ENCODE peak calls at places on chromosomes 7 and 10, in five cellular contexts. V is activated T-cell treated with anti-CD3 and anti-CD28 coated beads, Interleukin-2, amount 50 U/mL, for 72 hours; M is iPS-NIHi11; L is amygdala; Q is effector CD4-positive, alpha-beta T cell. S is an unnamed sample.

GRCh38 chr7:25894002-25894901 is 257.7 kb upstream of the NFE2L3 start:
- DNase-seq in V (peak; percentile 34), M (peak; percentile 41), L (no peak), Q (no peak), S (peak; percentile 47)

GRCh38 chr7:39488467-39489393 is 77.5 kb upstream of the YAE1 start:
- DNase-seq in V (peak; percentile 5), M (no peak), L (no peak), Q (no peak), S (no peak)

GRCh38 chr7:20164420-20165145 is 52.6 kb downstream of the MACC1 start:
- DNase-seq in V (no peak), M (no peak), L (no peak), Q (no peak), S (no peak)

GRCh38 chr10:44660271-44660670 is 250.9 kb upstream of the TMEM72 start:
- DNase-seq in V (no peak), M (no peak), L (no peak), Q (no peak), S (no peak)

GRCh38 chr7:98828368-98828767 is 41.4 kb downstream of the TMEM130 start:
- DNase-seq in V (no peak), M (no peak), L (no peak), Q (no peak), S (no peak)

GRCh38 chr10:112724404-112724991 is 225.5 kb upstream of the TCF7L2 start:
- DNase-seq in V (no peak), M (no peak), L (no peak), Q (no peak), S (no peak)

GRCh38 chr10:59748834-59749233 is 4.4 kb downstream of the MRLN start:
- DNase-seq in V (no peak), M (no peak), L (no peak), Q (no peak), S (no peak)

GRCh38 chr10:86580549-86580886 is 58.9 kb upstream of the WAPL start:
- DNase-seq in V (no peak), M (no peak), L (no peak), Q (no peak), S (no peak)

GRCh38 chr7:73971315-73971700 is 56.7 kb upstream of the ELN start:
- DNase-seq in V (no peak), M (no peak), L (no peak), Q (no peak), S (no peak)

GRCh38 chr10:21516270-21517131 is 9.0 kb downstream of the SKIDA1 start:
- DNase-seq in V (peak; percentile 68), M (peak; percentile 40), L (peak; percentile 55), Q (peak; percentile 26), S (peak; percentile 79)

GRCh38 chr7:28179081-28180030 is 1.2 kb downstream of the JAZF1 start:
- DNase-seq in V (peak; percentile 71), M (peak; percentile 86), L (peak; percentile 36), Q (peak; percentile 69), S (peak; percentile 60)

GRCh38 chr7:155959894-155960293 is 147.6 kb upstream of the SHH start:
- DNase-seq in V (no peak), M (no peak), L (no peak), Q (no peak), S (peak; percentile 70)

GRCh38 chr10:127145173-127145572 is 51.2 kb downstream of the INSYN2A start:
- DNase-seq in V (no peak), M (no peak), L (no peak), Q (no peak), S (peak; percentile 83)

GRCh38 chr7:12861070-12861469 is 173.6 kb downstream of the ARL4A start:
- DNase-seq in V (no peak), M (no peak), L (no peak), Q (no peak), S (no peak)

GRCh38 chr7:99762680-99763327 is 21.2 kb downstream of the CYP3A4 start:
- DNase-seq in V (no peak), M (no peak), L (no peak), Q (no peak), S (peak; percentile 32)

GRCh38 chr10:78556-78955 is 29.5 kb upstream of the TUBB8 start:
- DNase-seq in V (no peak), M (no peak), L (no peak), Q (no peak), S (no peak)

GRCh38 chr7:151251328-151251925 is 2.9 kb upstream of the SMARCD3 start:
- DNase-seq in V (peak; percentile 31), M (no peak), L (no peak), Q (no peak), S (peak; percentile 66)

S was measured in RKO.